ENCODE peak calls at places on chromosomes 1 and 21, in six cellular contexts. H is adrenal gland, L is left ventricle myocardium inferior, F is testis, P is IMR-90, K is left lung. T is an unnamed sample. For H3K4me1, the result is how much of the 10 kb centered on the place peaks cover.

GRCh38 chr1:117553468-117553867 is 52.4 kb upstream of the TENT5C start:
- DNase-seq in H (no peak), L (no peak), F (no peak), P (no peak), K (no peak), T (no peak)

GRCh38 chr1:201282216-201282615 is 1.1 kb upstream of the PKP1 start:
- DNase-seq in H (no peak), L (no peak), F (no peak), P (no peak), K (no peak), T (no peak)

GRCh38 chr1:246199086-246199485 is 308.0 kb downstream of the SMYD3 start:
- DNase-seq in H (no peak), L (no peak), F (no peak), P (no peak), K (no peak), T (no peak)

GRCh38 chr21:15764878-15765277 is 35.1 kb downstream of the USP25 start:
- DNase-seq in H (no peak), L (no peak), F (no peak), P (no peak), K (no peak), T (no peak)

GRCh38 chr21:39881661-39882060 is 14.4 kb downstream of the PCP4 start:
- DNase-seq in H (no peak), L (no peak), F (no peak), P (no peak), K (no peak), T (no peak)

GRCh38 chr1:186404454-186405051 is 28.9 kb downstream of the ODR4 start:
- DNase-seq in H (no peak), L (no peak), F (no peak), P (peak), K (no peak), T (no peak)

GRCh38 chr1:37636435-37636834 is 1.7 kb upstream of the RSPO1 start:
- DNase-seq in H (no peak), L (no peak), F (no peak), P (no peak), K (no peak), T (no peak)

GRCh38 chr1:229022595-229023350 is 248.1 kb upstream of the RAB4A start:
- DNase-seq in H (no peak), L (peak), F (peak), P (no peak), K (no peak), T (no peak)

GRCh38 chr21:43703068-43703880 is 15.7 kb upstream of the PDXK start:
- DNase-seq in H (no peak), L (peak), F (peak), P (peak), K (peak), T (peak)

GRCh38 chr1:231566468-231566867 is 38.0 kb downstream of the TSNAX start:
- DNase-seq in H (no peak), L (no peak), F (no peak), P (no peak), K (no peak), T (no peak)

GRCh38 chr1:187477103-187477502 is 648.4 kb downstream of the PLA2G4A start:
- DNase-seq in H (no peak), L (no peak), F (no peak), P (no peak), K (no peak), T (no peak)

GRCh38 chr1:200873671-200874397 is 1.1 kb downstream of the GPR25 start:
- DNase-seq in H (no peak), L (no peak), F (no peak), P (no peak), K (peak), T (no peak)

GRCh38 chr1:97849350-97850339 is 71.2 kb downstream of the DPYD start:
- DNase-seq in H (no peak), L (no peak), F (no peak), P (peak), K (no peak), T (no peak)

GRCh38 chr1:176559474-176560390 is 96.8 kb downstream of the PAPPA2 start:
- DNase-seq in H (peak), L (no peak), F (peak), P (peak), K (no peak), T (no peak)

GRCh38 chr21:17491716-17492414 is 21.0 kb upstream of the CXADR start:
- DNase-seq in H (peak), L (no peak), F (no peak), P (peak), K (no peak), T (no peak)

GRCh38 chr1:85328713-85329376 is 52.4 kb upstream of the BCL10 start:
- DNase-seq in H (peak), L (no peak), F (no peak), P (peak), K (no peak), T (no peak)

GRCh38 chr1:155168456-155169210 is 4.5 kb downstream of the KRTCAP2 start:
- DNase-seq in H (no peak), L (no peak), F (no peak), P (no peak), K (no peak), T (no peak)

GRCh38 chr1:206464456-206464964 is 5.8 kb upstream of the IKBKE start:
- DNase-seq in H (peak), L (no peak), F (no peak), P (peak), K (no peak), T (no peak)

GRCh38 chr21:29288239-29288638 is 10.5 kb upstream of the BACH1 start:
- DNase-seq in H (no peak), L (no peak), F (no peak), P (no peak), K (no peak), T (no peak)

GRCh38 chr1:15684468-15685283 is 556 bp downstream of the PLEKHM2 start:
- DNase-seq in H (peak), L (peak), F (peak), P (no peak), K (peak), T (peak)

GRCh38 chr1:70324683-70325082 is 29.8 kb downstream of the ANKRD13C start:
- DNase-seq in H (no peak), L (no peak), F (no peak), P (no peak), K (no peak), T (no peak)
- TF ChIP-seq CTCF in H (no peak), L (no peak), F (no peak), P (no peak), K (no peak), T (no peak)

DNA sequence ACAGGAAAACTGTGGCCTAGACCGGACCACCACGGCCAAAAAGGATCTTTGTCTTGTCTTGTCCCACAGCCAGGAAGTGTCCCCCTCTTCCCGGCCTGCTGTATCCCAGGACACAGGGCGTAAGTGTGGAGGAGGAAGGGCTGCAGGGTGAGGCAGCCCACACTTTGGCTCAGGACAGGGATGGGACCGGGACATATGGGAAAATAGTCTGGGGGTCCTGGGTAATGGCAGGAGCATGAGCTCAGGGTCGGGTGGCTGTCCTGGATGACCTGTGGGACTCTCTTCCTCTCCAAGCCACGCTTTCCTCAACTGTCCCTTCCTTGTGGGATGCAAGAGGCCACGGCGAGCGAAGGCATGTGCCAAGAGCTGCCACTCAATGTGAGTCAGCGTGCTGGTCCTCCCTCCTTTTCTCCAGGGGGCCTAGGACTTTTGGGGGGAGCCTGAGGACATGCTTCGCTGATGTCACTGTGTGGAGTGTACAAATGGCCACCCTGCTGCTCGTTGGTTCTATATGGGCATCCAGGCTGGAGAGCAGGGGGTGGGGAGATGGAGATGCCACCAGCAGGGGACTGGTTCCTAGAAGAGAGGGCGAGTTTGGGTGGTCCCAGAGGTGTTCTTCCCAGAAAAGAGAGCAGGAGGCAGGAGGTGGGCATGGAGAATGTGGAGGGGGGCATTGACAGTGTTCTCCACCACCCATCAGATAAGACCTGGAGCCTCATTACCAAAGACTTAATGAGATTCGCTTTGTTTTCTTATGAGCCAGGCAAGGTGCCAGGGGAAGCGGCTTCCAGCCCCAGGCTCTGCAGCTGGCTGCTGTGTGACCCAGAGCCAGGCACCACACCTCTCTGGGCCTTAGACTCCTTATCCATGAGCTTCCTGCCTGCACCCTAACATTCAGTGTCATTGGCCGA is 11.5 kb upstream of the PADI1 start:
- DNase-seq in H (peak), L (no peak), F (no peak), P (no peak), K (no peak), T (no peak)
- H3K4me3 ChIP-seq in H (no peak), L (no peak), F (no peak), P (no peak), K (no peak), T (no peak)

GRCh38 chr1:153767519-153767918 is 7.7 kb upstream of the SLC27A3 start:
- DNase-seq in H (no peak), L (no peak), F (no peak), P (no peak), K (no peak), T (no peak)

GRCh38 chr1:153763365-153764225 is 11.6 kb upstream of the SLC27A3 start:
- DNase-seq in H (no peak), L (no peak), F (peak), P (no peak), K (no peak), T (no peak)

GRCh38 chr1:153760440-153760839 is 14.8 kb upstream of the SLC27A3 start:
- DNase-seq in H (no peak), L (no peak), F (no peak), P (peak), K (no peak), T (no peak)

GRCh38 chr1:153768316-153769126 is 6.7 kb upstream of the SLC27A3 start:
- DNase-seq in H (no peak), L (no peak), F (no peak), P (no peak), K (no peak), T (no peak)

GRCh38 chr1:153764315-153764714 is 10.9 kb upstream of the SLC27A3 start:
- DNase-seq in H (no peak), L (no peak), F (no peak), P (no peak), K (no peak), T (no peak)
- H3K4me1 ChIP-seq in H (under half), L (under half), F (under half), P (under half), K (under half), T (under half)

GRCh38 chr1:107935396-107936064 is 29.4 kb downstream of the VAV3 start:
- DNase-seq in H (no peak), L (no peak), F (no peak), P (no peak), K (no peak), T (no peak)
- TF ChIP-seq CTCF in H (no peak), L (no peak), F (no peak), P (no peak), K (no peak), T (no peak)

GRCh38 chr1:20867062-20867461 is 80.0 kb upstream of the HP1BP3 start:
- DNase-seq in H (no peak), L (no peak), F (no peak), P (peak), K (no peak), T (no peak)
- H3K4me3 ChIP-seq in H (no peak), L (no peak), F (no peak), P (no peak), K (no peak), T (no peak)